ENCODE peak calls at places on chromosome X, in eight cellular contexts. Y is GM20000, P is fibroblast of lung, W is cardiac muscle cell, D is Panc1, K is GM10248, V is GM13977, M is ascending aorta. O is an unnamed sample.

GRCh38 chrX:110086162-110086915 is 83.4 kb downstream of the TMEM164 start:
- DNase-seq in Y (no peak), P (peak), W (no peak), D (no peak), K (no peak), V (no peak), M (no peak), O (no peak)

GRCh38 chrX:114344756-114345155 is 239.1 kb upstream of the HTR2C start:
- DNase-seq in Y (peak), P (peak), W (peak), D (peak), K (peak), V (peak), M (no peak), O (no peak)

GRCh38 chrX:16730450-16730849 is 11.0 kb downstream of the SYAP1 start:
- DNase-seq in Y (no peak), P (no peak), W (no peak), D (no peak), K (no peak), V (no peak), M (no peak), O (no peak)

GRCh38 chrX:132491191-132491590 is 2.4 kb upstream of the MBNL3 start:
- DNase-seq in Y (peak), P (no peak), W (no peak), D (no peak), K (no peak), V (no peak), M (no peak), O (peak)

GRCh38 chrX:150898343-150899190 is at the start of gene CD99L2:
- DNase-seq in Y (peak), P (peak), W (peak), D (peak), K (peak), V (peak), M (peak), O (peak)

GRCh38 chrX:101409043-101409442 is 1.0 kb downstream of the HNRNPH2 start:
- DNase-seq in Y (no peak), P (no peak), W (no peak), D (no peak), K (no peak), V (no peak), M (no peak), O (no peak)

GRCh38 chrX:31679861-31680260 is 608.0 kb upstream of the FTHL17 start:
- DNase-seq in Y (no peak), P (no peak), W (no peak), D (no peak), K (no peak), V (no peak), M (no peak), O (no peak)

GRCh38 chrX:28659269-28659668 is 72.0 kb downstream of the IL1RAPL1 start:
- DNase-seq in Y (no peak), P (no peak), W (no peak), D (no peak), K (no peak), V (no peak), M (no peak), O (no peak)

GRCh38 chrX:19739683-19740082 is 147.7 kb downstream of the SH3KBP1 start:
- DNase-seq in Y (no peak), P (peak), W (peak), D (peak), K (peak), V (peak), M (peak), O (peak)

GRCh38 chrX:152259150-152259549 is 120.8 kb upstream of the MAGEA10 start:
- DNase-seq in Y (no peak), P (no peak), W (no peak), D (no peak), K (no peak), V (no peak), M (no peak), O (no peak)

GRCh38 chrX:9662148-9662547 is 103.5 kb downstream of the GPR143 start:
- DNase-seq in Y (no peak), P (no peak), W (no peak), D (no peak), K (no peak), V (no peak), M (no peak), O (no peak)

GRCh38 chrX:120299928-120300327 is 11.3 kb downstream of the TMEM255A start:
- DNase-seq in Y (no peak), P (no peak), W (peak), D (no peak), K (no peak), V (no peak), M (no peak), O (peak)

GRCh38 chrX:124406294-124407013 is 60.1 kb downstream of the SH2D1A start:
- DNase-seq in Y (peak), P (peak), W (peak), D (peak), K (peak), V (peak), M (no peak), O (peak)

DNA sequence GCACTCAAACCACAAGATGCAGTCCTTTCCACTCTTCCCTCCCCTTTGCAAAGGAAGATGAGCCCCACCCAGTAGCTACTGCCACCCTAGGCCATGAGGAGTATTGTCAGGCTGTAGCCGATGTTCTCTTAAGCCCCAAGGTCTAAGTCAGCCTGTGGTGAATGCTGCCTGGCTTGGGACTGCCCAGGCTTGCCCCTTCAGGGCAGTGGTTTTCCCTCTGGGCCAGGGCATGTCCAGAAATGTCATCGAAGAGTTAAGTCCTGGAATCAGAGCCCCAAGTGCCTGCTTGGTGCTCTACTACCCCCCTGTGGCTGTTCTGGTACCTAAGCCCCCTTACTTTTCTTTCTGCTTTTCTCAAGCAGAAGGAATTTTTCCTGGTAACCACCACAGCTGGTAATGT is 11.8 kb upstream of the PGK1 start:
- DNase-seq in Y (no peak), P (peak), W (peak), D (no peak), K (no peak), V (no peak), M (no peak), O (peak)
- TF ChIP-seq CTCF in Y (peak), P (peak), W (peak), D (peak), K (peak), V (peak), M (no peak), O (peak)

GRCh38 chrX:318739-319578 is at the start of gene GTPBP6:
- DNase-seq in Y (peak), P (peak), W (peak), D (peak), K (peak), V (peak), M (peak), O (peak)
- TF ChIP-seq CTCF in Y (no peak), P (peak), W (peak), D (no peak), K (peak), V (peak), M (peak), O (no peak)

GRCh38 chrX:77275392-77275791 is 171.8 kb upstream of the FGF16 start:
- DNase-seq in Y (no peak), P (no peak), W (no peak), D (no peak), K (no peak), V (no peak), M (no peak), O (no peak)

DNA sequence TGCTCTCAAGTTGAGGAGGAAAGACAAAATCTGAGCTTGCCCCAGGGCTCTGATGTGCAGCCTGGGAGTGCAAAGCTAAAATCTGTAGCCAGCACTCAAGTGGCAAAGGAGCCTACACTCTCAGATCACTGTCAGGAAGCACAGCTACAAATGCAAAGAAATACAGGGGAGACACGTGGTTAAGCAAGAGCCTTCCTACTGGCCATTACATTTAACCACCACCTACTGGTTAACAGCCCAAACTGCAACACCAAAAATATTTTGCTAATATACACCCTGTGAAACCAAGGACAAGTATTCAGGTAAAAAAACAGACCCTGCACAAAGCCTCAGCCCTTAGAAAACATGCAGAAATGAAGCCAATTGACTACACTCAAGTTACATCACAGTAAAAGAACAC is 170.4 kb upstream of the FGF16 start:
- DNase-seq in Y (no peak), P (no peak), W (no peak), D (no peak), K (no peak), V (no peak), M (no peak), O (no peak)
- TF ChIP-seq CTCF in Y (no peak), P (no peak), W (no peak), D (peak), K (no peak), V (no peak), M (no peak), O (peak)

GRCh38 chrX:115892787-115893671 is 277.5 kb upstream of the AGTR2 start:
- DNase-seq in Y (peak), P (peak), W (peak), D (no peak), K (no peak), V (peak), M (peak), O (no peak)
- TF ChIP-seq CTCF in Y (no peak), P (no peak), W (no peak), D (no peak), K (no peak), V (peak), M (peak), O (no peak)

GRCh38 chrX:46279214-46279924 is 265.9 kb downstream of the ZNF674 start:
- DNase-seq in Y (no peak), P (peak), W (no peak), D (no peak), K (no peak), V (no peak), M (no peak), O (no peak)
- TF ChIP-seq CTCF in Y (no peak), P (no peak), W (peak), D (peak), K (no peak), V (no peak), M (no peak), O (no peak)

DNA sequence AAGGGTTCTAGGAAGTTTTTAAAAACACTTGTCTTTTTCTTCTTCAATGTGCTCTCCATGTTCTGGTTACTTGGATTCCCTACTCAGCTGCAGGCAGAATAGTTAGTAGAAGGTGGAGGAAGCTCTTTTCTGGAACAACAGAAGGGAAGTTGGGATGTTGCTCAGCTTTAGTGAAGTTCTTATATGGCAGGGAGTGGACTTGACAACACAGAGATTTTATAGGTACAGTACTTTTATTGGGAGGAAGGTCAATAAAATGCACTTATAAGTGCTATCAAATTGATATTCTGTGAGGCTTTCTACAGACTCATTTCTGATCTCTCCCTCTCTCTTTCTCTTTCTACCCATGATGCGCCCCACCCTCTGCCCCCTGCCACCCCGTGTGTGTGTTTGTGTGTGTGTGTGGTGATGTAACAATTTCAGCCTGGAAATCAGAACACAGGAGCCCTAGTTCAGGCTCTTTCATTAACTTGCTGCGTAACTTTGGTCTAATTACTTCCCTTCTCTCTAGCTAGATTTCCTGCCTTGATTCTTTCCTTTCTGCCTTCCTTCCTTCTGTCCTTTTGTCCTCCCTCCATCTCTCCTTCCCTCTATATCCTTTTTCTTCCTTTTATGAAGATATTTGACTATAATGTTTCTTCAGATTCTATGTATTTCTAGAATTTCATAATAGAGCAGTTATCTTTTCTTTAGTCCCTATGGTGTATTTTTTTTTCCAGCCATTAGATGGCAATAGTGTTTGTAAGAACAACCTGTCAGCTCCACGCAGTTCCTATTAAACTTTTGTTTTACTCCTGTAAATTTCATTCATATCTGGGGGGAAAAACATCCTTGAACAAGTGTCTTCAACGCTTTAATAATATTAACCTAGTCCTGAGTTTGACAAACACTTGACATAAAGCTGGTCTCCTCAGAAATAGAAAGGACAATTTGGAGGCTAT is 37.1 kb downstream of the HEPH start:
- DNase-seq in Y (no peak), P (peak), W (no peak), D (no peak), K (peak), V (no peak), M (no peak), O (no peak)
- TF ChIP-seq CTCF in Y (no peak), P (peak), W (peak), D (peak), K (peak), V (peak), M (no peak), O (no peak)